ENCODE peak calls at places on chromosomes 13 and 19, in four cellular contexts. L is tibial nerve; Y is brain microvascular endothelial cell; K is CD8-positive, alpha-beta T cell. V is an unnamed sample. For H3K27me3, the result is how much of the 10 kb centered on the place peaks cover.

GRCh38 chr13:50129923-50130685 is 114.9 kb downstream of the KCNRG start:
- DNase-seq in L (peak), Y (no peak), K (peak), V (peak)

GRCh38 chr19:17867087-17867486 is 4.7 kb upstream of the SLC5A5 start:
- DNase-seq in L (no peak), Y (no peak), K (no peak), V (no peak)

GRCh38 chr19:7772752-7773291 is 9.8 kb downstream of the CLEC4M start:
- DNase-seq in L (no peak), Y (no peak), K (peak), V (no peak)

GRCh38 chr13:32153056-32153455 is 121.5 kb downstream of the FRY start:
- DNase-seq in L (no peak), Y (peak), K (no peak), V (peak)

GRCh38 chr13:112892759-112893569 is 76.0 kb upstream of the MCF2L start:
- DNase-seq in L (no peak), Y (no peak), K (no peak), V (no peak)

GRCh38 chr19:27974082-27974513 is 1238.9 kb downstream of the UQCRFS1 start:
- DNase-seq in L (no peak), Y (peak), K (no peak), V (peak)

GRCh38 chr13:46698910-46699460 is 98.0 kb downstream of the ESD start:
- DNase-seq in L (no peak), Y (peak), K (no peak), V (no peak)

GRCh38 chr19:39014037-39014436 is 18.3 kb downstream of the FBXO27 start:
- DNase-seq in L (no peak), Y (no peak), K (no peak), V (no peak)

GRCh38 chr19:45391346-45391745 is 13.5 kb downstream of the PPP1R13L start:
- DNase-seq in L (no peak), Y (no peak), K (no peak), V (no peak)

GRCh38 chr13:77113496-77113895 is 86.5 kb upstream of the FBXL3 start:
- DNase-seq in L (no peak), Y (no peak), K (no peak), V (no peak)

GRCh38 chr19:1672769-1673644 is 20.6 kb upstream of the TCF3 start:
- DNase-seq in L (no peak), Y (no peak), K (no peak), V (no peak)

DNA sequence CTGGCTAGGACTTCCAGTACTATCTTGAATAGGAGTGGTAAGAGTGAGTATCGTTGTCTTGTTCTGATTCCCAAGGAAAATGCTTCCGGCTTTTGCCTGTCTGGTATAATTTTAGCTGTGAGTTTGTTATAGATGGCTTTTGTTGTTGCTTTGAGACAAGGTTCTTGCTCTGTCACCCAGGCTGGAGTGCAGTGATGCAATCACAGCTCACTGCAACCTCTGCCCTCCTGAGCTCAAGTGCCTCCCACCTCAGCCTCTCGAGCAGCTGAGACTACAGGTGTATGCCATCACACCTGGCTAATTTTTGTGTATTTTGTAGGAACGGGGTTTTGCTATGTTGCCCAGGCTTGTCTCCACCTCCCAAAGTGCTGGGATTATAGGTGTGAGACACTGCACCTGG is 6.1 kb upstream of the ZNF543 start:
- DNase-seq in L (no peak), Y (no peak), K (no peak), V (no peak)
- H3K27me3 ChIP-seq in L (under half), Y (under half), K (under half), V (half or more)

DNA sequence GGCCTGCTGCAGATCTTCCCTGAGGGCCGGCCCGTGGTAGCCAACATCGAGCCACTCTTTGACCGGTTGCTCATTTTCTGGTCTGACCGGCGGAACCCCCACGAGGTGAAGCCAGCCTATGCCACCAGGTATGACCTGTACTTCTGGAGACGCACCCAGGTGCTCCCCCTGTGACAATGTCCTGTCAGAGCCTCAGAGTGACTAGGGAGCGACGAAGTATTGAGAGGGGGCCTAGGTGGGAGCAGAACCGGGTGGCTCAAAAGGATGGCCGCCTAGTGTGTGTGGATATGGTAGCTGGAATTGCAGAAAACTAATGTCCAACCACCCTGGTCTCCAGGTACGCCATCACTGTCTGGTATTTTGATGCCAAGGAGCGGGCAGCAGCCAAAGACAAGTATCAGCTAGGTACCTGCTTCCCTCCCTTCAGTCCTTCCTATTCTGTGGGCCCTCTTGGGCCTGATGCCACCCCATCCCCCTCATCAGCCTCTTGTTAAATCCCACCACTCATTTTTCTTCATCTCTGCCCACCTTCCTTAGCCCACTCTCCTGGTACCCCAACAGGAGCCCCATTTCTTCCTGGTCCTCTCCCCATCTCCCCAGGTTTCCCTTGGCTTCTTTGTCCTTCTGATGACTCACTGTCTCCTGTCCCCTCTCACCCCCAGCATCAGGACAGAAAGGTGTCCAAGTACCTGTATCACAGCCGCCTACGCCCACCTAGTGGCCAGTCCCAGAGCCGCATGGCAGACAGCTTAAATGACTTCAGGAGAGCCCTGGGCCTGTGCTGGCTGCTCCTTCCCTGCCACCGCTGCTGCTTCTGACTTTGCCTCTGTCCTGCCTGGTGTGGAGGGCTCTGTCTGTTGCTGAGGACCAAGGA is 8.4 kb downstream of the EGLN2 start:
- DNase-seq in L (no peak), Y (no peak), K (peak), V (no peak)
- TF ChIP-seq CTCF in L (peak), Y (peak), K (peak), V (peak)

GRCh38 chr19:41554902-41555301 is 21.1 kb upstream of the CEACAM21 start:
- DNase-seq in L (no peak), Y (no peak), K (no peak), V (no peak)
- H3K27ac ChIP-seq in L (no peak), Y (no peak), K (peak), V (no peak)

GRCh38 chr19:30313353-30313750 is 58.8 kb upstream of the ZNF536 start:
- DNase-seq in L (no peak), Y (no peak), K (no peak), V (no peak)
- H3K27me3 ChIP-seq in L (under half), Y (under half), K (under half), V (under half)

GRCh38 chr13:27783111-27783510 is 9.2 kb upstream of the GSX1 start:
- DNase-seq in L (no peak), Y (no peak), K (no peak), V (peak)
- TF ChIP-seq CTCF in L (no peak), Y (peak), K (no peak), V (peak)

GRCh38 chr19:55066107-55066709 is 3.3 kb upstream of the RDH13 start:
- DNase-seq in L (no peak), Y (no peak), K (no peak), V (no peak)

GRCh38 chr19:55067869-55068268 is 4.9 kb upstream of the RDH13 start:
- DNase-seq in L (no peak), Y (no peak), K (no peak), V (no peak)

GRCh38 chr19:55063492-55063843 is 520 bp upstream of the RDH13 start:
- DNase-seq in L (no peak), Y (no peak), K (no peak), V (no peak)

GRCh38 chr19:55058781-55059610 is 4.0 kb downstream of the RDH13 start:
- DNase-seq in L (no peak), Y (no peak), K (no peak), V (no peak)

DNA sequence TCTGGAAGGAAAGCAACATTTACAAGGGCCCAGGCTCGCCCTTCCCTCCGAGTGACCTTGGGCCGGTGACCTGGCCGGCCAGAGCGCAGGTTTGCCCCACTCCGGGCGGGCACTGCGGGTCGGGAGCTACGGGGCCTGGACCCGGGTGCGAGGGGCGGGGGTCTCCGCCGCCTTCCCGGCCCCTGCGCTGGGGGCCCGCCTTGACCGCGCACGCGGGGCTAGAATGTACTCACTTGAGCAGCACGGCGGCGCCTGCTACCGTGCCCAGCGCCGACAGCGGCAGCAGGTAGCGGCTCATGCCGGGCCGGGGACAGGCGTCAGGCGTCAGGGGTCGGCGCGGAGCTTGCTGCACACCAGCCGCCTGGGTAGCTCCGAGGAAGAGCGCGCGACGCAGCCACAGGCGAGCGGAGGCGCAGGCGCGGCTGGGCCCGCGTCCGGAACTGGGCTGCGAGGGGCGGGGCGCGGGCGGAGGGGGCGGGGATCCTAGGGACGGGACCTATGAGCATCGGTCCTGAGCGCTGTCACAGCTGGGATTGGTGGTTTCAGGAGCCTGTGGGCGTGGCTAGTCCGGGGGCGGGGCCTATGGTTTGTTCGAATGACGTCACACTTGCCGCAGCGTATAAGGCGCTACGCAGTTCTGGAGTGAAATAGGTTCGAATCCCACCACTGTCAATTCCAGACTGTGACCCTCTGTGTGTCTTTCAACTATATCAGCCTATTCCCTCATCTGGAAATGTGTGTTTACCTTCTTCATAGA is at the start of gene RDH13:
- DNase-seq in L (peak), Y (peak), K (peak), V (peak)
- H3K27ac ChIP-seq in L (peak), Y (peak), K (peak), V (no peak)